ENCODE peak calls at places on chromosomes 1 and 21, in seven cellular contexts. M, H, Q, O, W, E and C are unnamed samples.

GRCh38 chr1:6245869-6246496 is 2.0 kb downstream of the HES3 start:
- DNase-seq in M (peak), H (peak), Q (no peak), O (no peak), W (peak), E (peak), C (no peak)

GRCh38 chr1:246567258-246568235 is 1.3 kb downstream of the CNST start:
- DNase-seq in M (no peak), H (peak), Q (no peak), O (no peak), W (peak), E (no peak), C (no peak)

GRCh38 chr1:116826818-116827606 is 72.8 kb downstream of the CD2 start:
- DNase-seq in M (no peak), H (peak), Q (no peak), O (no peak), W (peak), E (peak), C (no peak)

GRCh38 chr1:63534406-63534805 is 11.1 kb downstream of the EFCAB7 start:
- DNase-seq in M (no peak), H (no peak), Q (no peak), O (no peak), W (no peak), E (no peak), C (no peak)

GRCh38 chr1:101520302-101520701 is 283.5 kb downstream of the S1PR1 start:
- DNase-seq in M (peak), H (peak), Q (no peak), O (no peak), W (peak), E (peak), C (peak)

GRCh38 chr1:74205236-74205635 is 7.2 kb downstream of the FPGT start:
- DNase-seq in M (no peak), H (no peak), Q (no peak), O (no peak), W (no peak), E (no peak), C (no peak)

GRCh38 chr21:18743523-18743922 is 339.9 kb upstream of the TMPRSS15 start:
- DNase-seq in M (no peak), H (no peak), Q (no peak), O (no peak), W (no peak), E (no peak), C (no peak)

GRCh38 chr21:38619865-38620513 is 121.7 kb upstream of the ERG start:
- DNase-seq in M (no peak), H (no peak), Q (no peak), O (no peak), W (no peak), E (no peak), C (no peak)